ENCODE peak calls at places on chromosomes 11 and 22, in ten cellular contexts. F, N, P, Z, K, W, V, Q, E and L are unnamed samples.

GRCh38 chr11:127656266-127656879 is 655.8 kb upstream of the KIRREL3 start:
- DNase-seq in F (no peak), N (no peak), P (no peak), Z (no peak), K (no peak), W (no peak), V (peak; percentile 29), Q (no peak), E (no peak), L (no peak)

GRCh38 chr11:78161937-78162336 is 22.5 kb upstream of the ALG8 start:
- DNase-seq in F (no peak), N (no peak), P (no peak), Z (no peak), K (no peak), W (no peak), V (peak; percentile 42), Q (no peak), E (no peak), L (peak; percentile 93)

GRCh38 chr11:110446594-110446993 is 16.8 kb downstream of the FDX1 start:
- DNase-seq in F (no peak), N (no peak), P (no peak), Z (no peak), K (no peak), W (no peak), V (no peak), Q (no peak), E (no peak), L (no peak)

GRCh38 chr11:119263352-119263940 is 53.5 kb downstream of the MCAM start:
- DNase-seq in F (no peak), N (no peak), P (no peak), Z (no peak), K (no peak), W (no peak), V (peak; percentile 12), Q (no peak), E (no peak), L (no peak)

GRCh38 chr11:45816614-45817013 is 11.7 kb downstream of the SLC35C1 start:
- DNase-seq in F (peak; percentile 63), N (no peak), P (no peak), Z (no peak), K (no peak), W (peak; percentile 66), V (no peak), Q (no peak), E (no peak), L (peak; percentile 48)

GRCh38 chr11:131455843-131456704 is 85.7 kb downstream of the NTM start:
- DNase-seq in F (no peak), N (no peak), P (no peak), Z (no peak), K (peak; percentile 44), W (no peak), V (no peak), Q (no peak), E (no peak), L (no peak)

GRCh38 chr11:95392644-95393043 is 161.6 kb upstream of the SESN3 start:
- DNase-seq in F (no peak), N (no peak), P (no peak), Z (no peak), K (no peak), W (no peak), V (no peak), Q (no peak), E (no peak), L (no peak)

GRCh38 chr22:46074771-46075551 is 75.4 kb upstream of the PPARA start:
- DNase-seq in F (no peak), N (peak; percentile 55), P (no peak), Z (no peak), K (no peak), W (no peak), V (no peak), Q (no peak), E (no peak), L (peak; percentile 68)

GRCh38 chr11:2300936-2301630 is 635 bp downstream of the C11orf21 start:
- DNase-seq in F (no peak), N (peak; percentile 48), P (peak; percentile 38), Z (no peak), K (no peak), W (no peak), V (no peak), Q (peak; percentile 3), E (no peak), L (no peak)

GRCh38 chr11:61058583-61059259 is 43.6 kb upstream of the CD5 start:
- DNase-seq in F (no peak), N (peak; percentile 17), P (no peak), Z (no peak), K (no peak), W (no peak), V (no peak), Q (no peak), E (no peak), L (peak; percentile 22)

GRCh38 chr11:86741489-86742435 is 58.6 kb upstream of the PRSS23 start:
- DNase-seq in F (no peak), N (no peak), P (no peak), Z (no peak), K (no peak), W (no peak), V (peak; percentile 95), Q (no peak), E (no peak), L (no peak)

GRCh38 chr11:122069946-122070345 is 46.1 kb downstream of the BLID start:
- DNase-seq in F (peak; percentile 82), N (peak; percentile 46), P (peak; percentile 70), Z (peak; percentile 83), K (peak; percentile 59), W (no peak), V (peak; percentile 91), Q (peak; percentile 65), E (no peak), L (peak; percentile 80)

DNA sequence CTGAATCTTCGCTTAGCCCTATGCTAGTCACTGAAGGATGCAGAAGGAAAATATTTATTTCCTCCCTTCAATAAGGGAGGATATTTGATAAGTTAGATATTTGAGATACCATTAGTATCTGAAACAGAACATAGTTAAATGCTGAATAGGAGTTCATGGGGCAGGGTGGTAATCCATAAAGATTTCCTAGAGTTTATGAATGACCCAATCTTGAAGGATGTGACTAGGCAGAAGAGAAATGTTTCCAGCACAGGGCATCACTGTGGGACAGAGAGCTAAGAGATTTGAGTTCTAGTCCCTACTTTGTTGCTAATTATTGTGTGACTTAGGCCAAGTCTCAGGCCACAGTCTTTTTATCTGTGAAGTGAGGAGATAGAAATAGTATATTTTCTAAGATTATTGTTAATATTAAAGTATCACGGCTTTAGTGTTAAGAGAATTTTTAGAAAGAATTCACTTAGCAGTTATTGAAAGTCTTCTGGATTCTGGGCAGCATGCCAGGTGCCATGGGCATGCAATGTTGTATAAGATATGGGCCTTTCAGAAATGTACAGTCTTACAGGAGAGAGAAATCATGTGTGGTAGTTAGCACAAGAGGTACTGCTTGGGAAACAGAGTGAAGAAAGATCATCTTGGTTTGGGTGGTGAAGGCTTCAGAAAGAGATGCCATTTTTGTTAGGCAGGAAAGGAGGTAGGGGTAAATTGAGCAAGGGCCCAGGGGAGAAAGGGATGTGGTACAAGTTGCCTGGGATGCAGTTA is 24.0 kb downstream of the SWAP70 start:
- DNase-seq in F (no peak), N (no peak), P (no peak), Z (no peak), K (peak; percentile 58), W (no peak), V (peak; percentile 36), Q (no peak), E (no peak), L (no peak)
- H3K4me3 ChIP-seq in F (no peak overlapping the region), N (no peak overlapping the region), P (no peak overlapping the region), Z (no peak overlapping the region), K (no peak overlapping the region), W (no peak overlapping the region), V (no peak overlapping the region), Q (no peak overlapping the region), E (no peak overlapping the region), L (no peak overlapping the region)

DNA sequence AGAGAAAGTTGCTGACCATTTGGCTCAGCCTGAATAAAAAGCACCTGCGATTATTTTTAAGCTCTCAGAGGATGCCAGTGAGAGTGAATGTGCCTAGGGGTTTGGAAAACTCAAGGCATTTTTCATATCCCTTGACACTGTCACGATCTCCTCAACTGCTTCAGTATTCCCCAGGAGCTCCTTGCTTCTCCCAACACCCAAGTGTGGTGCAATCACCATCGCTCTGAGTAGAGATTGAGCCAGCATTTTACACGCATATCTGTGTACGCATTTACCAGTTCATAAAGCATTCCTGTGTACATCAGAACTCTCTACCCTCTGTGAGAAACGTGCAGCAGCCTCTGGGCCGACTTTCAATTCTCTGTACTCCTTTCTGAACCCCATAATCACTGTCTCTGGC is 1.3 kb downstream of the SRRD start:
- DNase-seq in F (no peak), N (no peak), P (no peak), Z (no peak), K (no peak), W (no peak), V (no peak), Q (no peak), E (no peak), L (no peak)
- H3K4me1 ChIP-seq in F (peaks cover 16% of the 10 kb centered on the region), N (peaks cover 44% of the 10 kb centered on the region), P (no peaks in the 10 kb centered on the region), Z (peaks cover 11% of the 10 kb centered on the region), K (peaks cover 11% of the 10 kb centered on the region), W (no peaks in the 10 kb centered on the region), V (peaks cover 9% of the 10 kb centered on the region), Q (no peaks in the 10 kb centered on the region), E (peaks cover 33% of the 10 kb centered on the region), L (peaks cover 49% of the 10 kb centered on the region)

GRCh38 chr11:13220148-13220547 is 57.4 kb upstream of the BMAL1 start:
- DNase-seq in F (no peak), N (no peak), P (no peak), Z (no peak), K (no peak), W (peak; percentile 33), V (no peak), Q (no peak), E (no peak), L (no peak)

GRCh38 chr11:13215157-13215556 is 62.4 kb upstream of the BMAL1 start:
- DNase-seq in F (no peak), N (no peak), P (no peak), Z (no peak), K (no peak), W (no peak), V (peak; percentile 95), Q (no peak), E (no peak), L (no peak)

GRCh38 chr11:13221722-13222121 is 55.9 kb upstream of the BMAL1 start:
- DNase-seq in F (peak; percentile 56), N (no peak), P (no peak), Z (no peak), K (peak; percentile 47), W (no peak), V (no peak), Q (no peak), E (no peak), L (no peak)

GRCh38 chr11:13214276-13214865 is 63.2 kb upstream of the BMAL1 start:
- DNase-seq in F (no peak), N (no peak), P (no peak), Z (no peak), K (no peak), W (no peak), V (no peak), Q (no peak), E (no peak), L (no peak)

GRCh38 chr11:13216019-13217006 is 61.3 kb upstream of the BMAL1 start:
- DNase-seq in F (peak; percentile 61), N (no peak), P (no peak), Z (peak; percentile 62), K (no peak), W (peak; percentile 56), V (peak; percentile 98), Q (no peak), E (no peak), L (no peak)
- H3K4me3 ChIP-seq in F (no peak overlapping the region), N (no peak overlapping the region), P (no peak overlapping the region), Z (no peak overlapping the region), K (no peak overlapping the region), W (no peak overlapping the region), V (peak overlapping the region; percentile 16), Q (no peak overlapping the region), E (no peak overlapping the region), L (no peak overlapping the region)

GRCh38 chr11:76783901-76784813 is 1.0 kb downstream of the TSKU start:
- DNase-seq in F (peak; percentile 96), N (no peak), P (peak; percentile 59), Z (peak; percentile 85), K (peak; percentile 92), W (peak; percentile 91), V (peak; percentile 84), Q (no peak), E (no peak), L (peak; percentile 81)
- H3K4me1 ChIP-seq in F (peaks cover 44% of the 10 kb centered on the region), N (peaks cover 60% of the 10 kb centered on the region), P (no peaks in the 10 kb centered on the region), Z (peaks cover 18% of the 10 kb centered on the region), K (peaks cover 14% of the 10 kb centered on the region), W (peaks cover 34% of the 10 kb centered on the region), V (peaks cover 29% of the 10 kb centered on the region), Q (no peaks in the 10 kb centered on the region), E (peaks cover 51% of the 10 kb centered on the region), L (peaks cover 21% of the 10 kb centered on the region)